ENCODE peak calls at places on chromosomes 1 and 21, in eight cellular contexts. K is GM10248, X is lung, A is brain microvascular endothelial cell, P is epithelial cell of proximal tubule, J is bronchial epithelial cell, M is hepatocyte, V is mammary epithelial cell. N is an unnamed sample.

GRCh38 chr1:14681182-14681581 is 82.7 kb downstream of the KAZN start:
- DNase-seq in K (no peak), X (no peak), A (no peak), P (no peak), J (no peak), M (no peak), V (peak; percentile 24), N (no peak)

GRCh38 chr1:54835131-54835898 is 34.2 kb upstream of the TTC22 start:
- DNase-seq in K (no peak), X (no peak), A (no peak), P (no peak), J (no peak), M (no peak), V (no peak), N (no peak)

GRCh38 chr1:37474697-37475379 is 458 bp downstream of the ZC3H12A start:
- DNase-seq in K (no peak), X (no peak), A (no peak), P (no peak), J (no peak), M (no peak), V (no peak), N (peak; percentile 30)

GRCh38 chr1:65509912-65510680 is 89.6 kb downstream of the LEPR start:
- DNase-seq in K (no peak), X (no peak), A (peak; percentile 56), P (no peak), J (no peak), M (no peak), V (no peak), N (no peak)

GRCh38 chr1:225517697-225518096 is 89.9 kb upstream of the LBR start:
- DNase-seq in K (no peak), X (no peak), A (no peak), P (no peak), J (no peak), M (no peak), V (no peak), N (no peak)

GRCh38 chr1:13825033-13825432 is 125.0 kb downstream of the PRDM2 start:
- DNase-seq in K (no peak), X (no peak), A (no peak), P (no peak), J (no peak), M (no peak), V (no peak), N (peak; percentile 25)

GRCh38 chr1:43292679-43293078 is 7.3 kb upstream of the C1orf210 start:
- DNase-seq in K (no peak), X (no peak), A (no peak), P (no peak), J (no peak), M (no peak), V (no peak), N (no peak)

GRCh38 chr1:114607223-114607622 is 25.8 kb upstream of the BCAS2 start:
- DNase-seq in K (no peak), X (no peak), A (no peak), P (no peak), J (no peak), M (no peak), V (no peak), N (no peak)

GRCh38 chr1:119475866-119476439 is 31.1 kb upstream of the HSD3B1 start:
- DNase-seq in K (peak; percentile 52), X (peak; percentile 57), A (peak; percentile 38), P (no peak), J (peak; percentile 66), M (peak; percentile 83), V (peak; percentile 64), N (peak; percentile 44)

GRCh38 chr1:77282866-77283539 is 1.2 kb downstream of the AK5 start:
- DNase-seq in K (no peak), X (no peak), A (no peak), P (no peak), J (no peak), M (peak; percentile 12), V (no peak), N (no peak)

GRCh38 chr1:43975249-43975961 is 645 bp downstream of the ATP6V0B start:
- DNase-seq in K (peak; percentile 39), X (peak; percentile 73), A (no peak), P (no peak), J (no peak), M (peak; percentile 72), V (peak; percentile 29), N (peak; percentile 58)

GRCh38 chr1:90729484-90730246 is 12.6 kb upstream of the BARHL2 start:
- DNase-seq in K (no peak), X (no peak), A (no peak), P (no peak), J (no peak), M (peak; percentile 47), V (no peak), N (peak; percentile 58)
- TF ChIP-seq CTCF in K (peak; percentile 36), X (no peak), A (peak; percentile 33), P (no peak), J (peak; percentile 20), M (peak; percentile 41), V (peak; percentile 17), N (peak; percentile 52)

DNA sequence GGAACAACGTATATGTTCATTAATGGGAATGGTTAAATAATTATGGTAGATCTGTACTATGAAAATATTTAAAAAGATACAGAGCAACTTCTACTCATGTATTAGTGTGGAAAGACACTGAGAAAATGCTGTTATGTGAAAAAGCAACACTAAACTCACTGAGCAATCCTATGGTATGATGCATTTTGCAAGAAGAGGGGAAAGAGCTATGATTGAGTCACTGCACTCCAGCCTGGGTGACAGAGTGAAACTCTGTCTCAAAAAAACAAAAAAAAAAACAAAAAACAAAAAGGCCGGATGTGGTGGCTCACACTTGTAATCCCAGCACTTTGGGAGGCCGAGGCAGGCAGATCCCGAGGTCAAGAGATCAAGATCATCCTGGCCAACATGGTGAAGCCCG is 44.4 kb downstream of the ATP5PO start:
- DNase-seq in K (no peak), X (no peak), A (peak; percentile 23), P (no peak), J (no peak), M (no peak), V (peak; percentile 35), N (no peak)
- TF ChIP-seq CTCF in K (no peak), X (no peak), A (no peak), P (no peak), J (no peak), M (no peak), V (no peak), N (no peak)

DNA sequence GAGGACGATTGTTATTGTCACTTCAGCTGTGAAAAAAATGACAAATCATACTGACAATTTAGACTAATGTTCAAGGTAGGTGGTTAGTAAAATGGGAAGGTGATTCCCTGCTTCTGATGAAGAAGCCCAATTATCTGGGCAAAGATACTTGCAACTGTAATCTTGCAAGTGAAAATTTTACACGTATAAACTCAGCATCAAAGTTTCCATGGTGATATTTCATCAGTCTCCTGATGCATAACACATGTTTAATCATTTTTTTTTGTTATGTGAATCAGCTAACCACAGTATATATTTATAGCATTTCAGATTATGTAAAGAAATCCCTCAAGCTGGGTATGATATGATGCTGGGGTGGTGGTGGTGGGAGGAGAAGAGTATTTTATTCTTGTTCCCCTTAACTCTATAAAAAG is 16.4 kb upstream of the KCNK1 start:
- DNase-seq in K (no peak), X (no peak), A (no peak), P (no peak), J (peak; percentile 64), M (no peak), V (peak; percentile 24), N (no peak)
- TF ChIP-seq CTCF in K (no peak), X (no peak), A (no peak), P (no peak), J (no peak), M (no peak), V (no peak), N (no peak)

GRCh38 chr21:41610042-41610839 is 102.3 kb upstream of the TMPRSS2 start:
- DNase-seq in K (peak; percentile 55), X (peak; percentile 76), A (peak; percentile 60), P (no peak), J (peak; percentile 63), M (peak; percentile 79), V (peak; percentile 32), N (peak; percentile 64)

GRCh38 chr21:41612674-41613250 is 104.8 kb upstream of the TMPRSS2 start:
- DNase-seq in K (peak; percentile 58), X (peak; percentile 63), A (peak; percentile 42), P (peak; percentile 56), J (peak; percentile 87), M (peak; percentile 80), V (peak; percentile 93), N (peak; percentile 70)

GRCh38 chr21:41611441-41611840 is 103.5 kb upstream of the TMPRSS2 start:
- DNase-seq in K (no peak), X (no peak), A (no peak), P (no peak), J (no peak), M (no peak), V (no peak), N (no peak)

GRCh38 chr21:41613421-41613998 is 105.6 kb upstream of the TMPRSS2 start:
- DNase-seq in K (no peak), X (no peak), A (no peak), P (no peak), J (no peak), M (no peak), V (no peak), N (no peak)

DNA sequence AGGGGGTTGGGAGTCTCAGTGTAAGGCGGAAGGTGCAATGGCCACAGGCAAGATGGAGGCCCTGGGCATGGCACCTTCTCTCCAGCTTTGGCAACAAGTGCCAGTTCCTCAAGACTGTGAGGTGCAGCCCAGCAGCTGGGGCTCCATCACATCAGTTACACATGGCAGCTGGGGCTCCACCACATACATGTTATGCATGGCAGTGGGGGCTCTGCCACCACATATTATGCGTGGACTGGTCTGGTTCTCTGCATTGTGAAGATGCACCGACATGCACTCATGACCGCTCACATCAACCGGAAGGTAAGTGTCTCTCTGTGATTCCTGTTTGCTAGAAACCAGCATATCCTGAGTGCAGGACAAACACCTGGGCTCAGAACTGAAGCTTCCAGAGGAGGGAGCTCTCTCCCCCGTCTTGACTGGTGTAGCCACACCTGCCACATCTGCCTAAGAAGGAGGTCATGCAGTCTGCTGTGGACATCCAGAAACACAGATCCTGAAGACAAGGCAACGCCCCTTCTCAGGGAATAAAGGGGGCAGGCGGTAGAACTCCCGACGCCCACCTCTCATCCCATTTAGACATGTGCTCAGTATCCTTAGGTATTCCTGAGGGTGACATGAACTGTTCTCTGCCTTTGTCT is 104.1 kb upstream of the TMPRSS2 start:
- DNase-seq in K (no peak), X (no peak), A (no peak), P (no peak), J (peak; percentile 70), M (peak; percentile 77), V (peak; percentile 69), N (peak; percentile 58)
- TF ChIP-seq CTCF in K (no peak), X (no peak), A (peak; percentile 38), P (peak; percentile 49), J (peak; percentile 75), M (peak; percentile 15), V (peak; percentile 70), N (no peak)

N was measured in GM13976.